ENCODE peak calls at places on chromosome 20, in nine cellular contexts. One of them, this sample, is unnamed.

GRCh38 chr20:34143951-34144350 is 31.9 kb upstream of the EIF2S2 start:
- DNase-seq in ELR: peak; percentile 58
- DNase-seq in PC-9: no peak
- DNase-seq in RWPE1: no peak
- DNase-seq in activated naive CD4-positive, alpha-beta T cell: no peak
- DNase-seq in aorta: no peak
- DNase-seq in cardiac fibroblast: peak; percentile 25
- DNase-seq in T-cell: no peak
- DNase-seq in GM04504: no peak
- DNase-seq in this sample: no peak

GRCh38 chr20:23596856-23597255 is 8.9 kb downstream of the CST9 start:
- DNase-seq in ELR: peak; percentile 12
- DNase-seq in PC-9: peak; percentile 36
- DNase-seq in RWPE1: no peak
- DNase-seq in activated naive CD4-positive, alpha-beta T cell: no peak
- DNase-seq in aorta: no peak
- DNase-seq in cardiac fibroblast: peak; percentile 22
- DNase-seq in T-cell: no peak
- DNase-seq in GM04504: no peak
- DNase-seq in this sample: no peak

GRCh38 chr20:33568378-33569289 is 78.7 kb downstream of the CBFA2T2 start:
- DNase-seq in ELR: no peak
- DNase-seq in PC-9: no peak
- DNase-seq in RWPE1: no peak
- DNase-seq in activated naive CD4-positive, alpha-beta T cell: no peak
- DNase-seq in aorta: no peak
- DNase-seq in cardiac fibroblast: peak; percentile 27
- DNase-seq in T-cell: no peak
- DNase-seq in GM04504: no peak
- DNase-seq in this sample: peak; percentile 23

GRCh38 chr20:25487975-25488374 is 80.5 kb downstream of the GINS1 start:
- DNase-seq in ELR: no peak
- DNase-seq in PC-9: no peak
- DNase-seq in RWPE1: no peak
- DNase-seq in activated naive CD4-positive, alpha-beta T cell: no peak
- DNase-seq in aorta: no peak
- DNase-seq in cardiac fibroblast: no peak
- DNase-seq in T-cell: no peak
- DNase-seq in GM04504: no peak
- DNase-seq in this sample: no peak

GRCh38 chr20:48738399-48739304 is 89.1 kb downstream of the PREX1 start:
- DNase-seq in ELR: peak; percentile 26
- DNase-seq in PC-9: no peak
- DNase-seq in RWPE1: no peak
- DNase-seq in activated naive CD4-positive, alpha-beta T cell: no peak
- DNase-seq in aorta: peak; percentile 62
- DNase-seq in cardiac fibroblast: no peak
- DNase-seq in T-cell: peak; percentile 40
- DNase-seq in GM04504: no peak
- DNase-seq in this sample: no peak

GRCh38 chr20:63553933-63554290 is at the start of gene FNDC11:
- DNase-seq in ELR: no peak
- DNase-seq in PC-9: no peak
- DNase-seq in RWPE1: no peak
- DNase-seq in activated naive CD4-positive, alpha-beta T cell: no peak
- DNase-seq in aorta: no peak
- DNase-seq in cardiac fibroblast: peak; percentile 36
- DNase-seq in T-cell: no peak
- DNase-seq in GM04504: no peak
- DNase-seq in this sample: peak; percentile 58

GRCh38 chr20:35134900-35135299 is 12.2 kb downstream of the EDEM2 start:
- DNase-seq in ELR: no peak
- DNase-seq in PC-9: no peak
- DNase-seq in RWPE1: no peak
- DNase-seq in activated naive CD4-positive, alpha-beta T cell: no peak
- DNase-seq in aorta: no peak
- DNase-seq in cardiac fibroblast: no peak
- DNase-seq in T-cell: no peak
- DNase-seq in GM04504: no peak
- DNase-seq in this sample: peak; percentile 19

GRCh38 chr20:219290-220115 is 7.6 kb upstream of the DEFB129 start:
- DNase-seq in ELR: peak; percentile 45
- DNase-seq in PC-9: no peak
- DNase-seq in RWPE1: peak; percentile 56
- DNase-seq in activated naive CD4-positive, alpha-beta T cell: no peak
- DNase-seq in aorta: no peak
- DNase-seq in cardiac fibroblast: peak; percentile 19
- DNase-seq in T-cell: no peak
- DNase-seq in GM04504: no peak
- DNase-seq in this sample: no peak

GRCh38 chr20:63842258-63842657 is 11.2 kb upstream of the ZBTB46 start:
- DNase-seq in ELR: no peak
- DNase-seq in PC-9: no peak
- DNase-seq in RWPE1: no peak
- DNase-seq in activated naive CD4-positive, alpha-beta T cell: no peak
- DNase-seq in aorta: no peak
- DNase-seq in cardiac fibroblast: no peak
- DNase-seq in T-cell: no peak
- DNase-seq in GM04504: no peak
- DNase-seq in this sample: no peak

GRCh38 chr20:18005990-18006364 is 37.2 kb downstream of the MGME1 start:
- DNase-seq in ELR: no peak
- DNase-seq in PC-9: no peak
- DNase-seq in RWPE1: no peak
- DNase-seq in activated naive CD4-positive, alpha-beta T cell: no peak
- DNase-seq in aorta: no peak
- DNase-seq in cardiac fibroblast: no peak
- DNase-seq in T-cell: no peak
- DNase-seq in GM04504: no peak
- DNase-seq in this sample: no peak

GRCh38 chr20:37903317-37904007 is 535 bp downstream of the VSTM2L start:
- DNase-seq in ELR: no peak
- DNase-seq in PC-9: no peak
- DNase-seq in RWPE1: no peak
- DNase-seq in activated naive CD4-positive, alpha-beta T cell: no peak
- DNase-seq in aorta: no peak
- DNase-seq in cardiac fibroblast: no peak
- DNase-seq in T-cell: no peak
- DNase-seq in GM04504: no peak
- DNase-seq in this sample: no peak

GRCh38 chr20:32823078-32823477 is 3.3 kb downstream of the MAPRE1 start:
- DNase-seq in ELR: peak; percentile 91
- DNase-seq in PC-9: peak; percentile 56
- DNase-seq in RWPE1: peak; percentile 60
- DNase-seq in activated naive CD4-positive, alpha-beta T cell: no peak
- DNase-seq in aorta: no peak
- DNase-seq in cardiac fibroblast: peak; percentile 71
- DNase-seq in T-cell: no peak
- DNase-seq in GM04504: peak; percentile 68
- DNase-seq in this sample: no peak

GRCh38 chr20:59985864-59986263 is 27.6 kb downstream of the CDH26 start:
- DNase-seq in ELR: no peak
- DNase-seq in PC-9: peak; percentile 56
- DNase-seq in RWPE1: no peak
- DNase-seq in activated naive CD4-positive, alpha-beta T cell: no peak
- DNase-seq in aorta: no peak
- DNase-seq in cardiac fibroblast: no peak
- DNase-seq in T-cell: no peak
- DNase-seq in GM04504: no peak
- DNase-seq in this sample: peak; percentile 26

GRCh38 chr20:35886537-35886936 is 67.8 kb downstream of the SCAND1 start:
- DNase-seq in ELR: no peak
- DNase-seq in PC-9: no peak
- DNase-seq in RWPE1: no peak
- DNase-seq in activated naive CD4-positive, alpha-beta T cell: no peak
- DNase-seq in aorta: no peak
- DNase-seq in cardiac fibroblast: no peak
- DNase-seq in T-cell: no peak
- DNase-seq in GM04504: no peak
- DNase-seq in this sample: peak; percentile 49

GRCh38 chr20:41650221-41650948 is 32.2 kb upstream of the CHD6 start:
- DNase-seq in ELR: no peak
- DNase-seq in PC-9: peak; percentile 95
- DNase-seq in RWPE1: no peak
- DNase-seq in activated naive CD4-positive, alpha-beta T cell: no peak
- DNase-seq in aorta: no peak
- DNase-seq in cardiac fibroblast: no peak
- DNase-seq in T-cell: no peak
- DNase-seq in GM04504: no peak
- DNase-seq in this sample: no peak

GRCh38 chr20:58668901-58669286 is 17.8 kb downstream of the STX16 start:
- DNase-seq in ELR: no peak
- DNase-seq in PC-9: no peak
- DNase-seq in RWPE1: no peak
- DNase-seq in activated naive CD4-positive, alpha-beta T cell: no peak
- DNase-seq in aorta: no peak
- DNase-seq in cardiac fibroblast: no peak
- DNase-seq in T-cell: no peak
- DNase-seq in GM04504: no peak
- DNase-seq in this sample: no peak

GRCh38 chr20:63124092-63124781 is 91.7 kb downstream of the YTHDF1 start:
- DNase-seq in ELR: peak; percentile 68
- DNase-seq in PC-9: no peak
- DNase-seq in RWPE1: peak; percentile 86
- DNase-seq in activated naive CD4-positive, alpha-beta T cell: no peak
- DNase-seq in aorta: peak; percentile 62
- DNase-seq in cardiac fibroblast: no peak
- DNase-seq in T-cell: no peak
- DNase-seq in GM04504: no peak
- DNase-seq in this sample: no peak

GRCh38 chr20:44918761-44919160 is 8.9 kb downstream of the PABPC1L start:
- DNase-seq in ELR: no peak
- DNase-seq in PC-9: no peak
- DNase-seq in RWPE1: no peak
- DNase-seq in activated naive CD4-positive, alpha-beta T cell: no peak
- DNase-seq in aorta: no peak
- DNase-seq in cardiac fibroblast: no peak
- DNase-seq in T-cell: no peak
- DNase-seq in GM04504: no peak
- DNase-seq in this sample: no peak

GRCh38 chr20:4949833-4950178 is 51.5 kb downstream of the SLC23A2 start:
- DNase-seq in ELR: peak; percentile 29
- DNase-seq in PC-9: no peak
- DNase-seq in RWPE1: peak; percentile 58
- DNase-seq in activated naive CD4-positive, alpha-beta T cell: no peak
- DNase-seq in aorta: no peak
- DNase-seq in cardiac fibroblast: peak; percentile 66
- DNase-seq in T-cell: no peak
- DNase-seq in GM04504: no peak
- DNase-seq in this sample: no peak